ENCODE peak calls at places on chromosomes 16 and 17, in four cellular contexts. J, M, V and B are unnamed samples.

GRCh38 chr16:17777461-17777863 is 306.7 kb upstream of the XYLT1 start:
- DNase-seq in M (no peak), J (peak; percentile 34), V (no peak), B (no peak)

GRCh38 chr16:1167276-1168107 is 14.6 kb downstream of the CACNA1H start:
- DNase-seq in M (peak; percentile 49), J (no peak), V (peak; percentile 43), B (peak; percentile 58)

GRCh38 chr16:68792465-68793324 is 50.6 kb upstream of the TANGO6 start:
- DNase-seq in J (peak; percentile 55), M (no peak), V (no peak), B (no peak)

GRCh38 chr16:19765860-19766553 is 47.9 kb downstream of the IQCK start:
- DNase-seq in V (no peak), J (no peak), M (peak; percentile 66), B (no peak)

GRCh38 chr16:86044241-86044671 is 145.3 kb downstream of the IRF8 start:
- DNase-seq in J (no peak), V (no peak), M (no peak), B (no peak)

GRCh38 chr16:49959552-49960277 is 65.3 kb upstream of the CNEP1R1 start:
- DNase-seq in M (no peak), V (no peak), J (no peak), B (no peak)

GRCh38 chr17:3683054-3683511 is 12.9 kb downstream of the P2RX5 start:
- DNase-seq in M (no peak), J (no peak), V (peak; percentile 44), B (no peak)

GRCh38 chr17:30378191-30378796 is 433 bp upstream of the CPD start:
- DNase-seq in M (no peak), J (no peak), V (no peak), B (no peak)

GRCh38 chr17:57909548-57909947 is 45.7 kb downstream of the CUEDC1 start:
- DNase-seq in J (no peak), M (no peak), V (no peak), B (no peak)

GRCh38 chr17:68501074-68501473 is 11.2 kb upstream of the PRKAR1A start:
- DNase-seq in M (no peak), V (no peak), J (no peak), B (no peak)

GRCh38 chr17:50033316-50033715 is 22.6 kb upstream of the ITGA3 start:
- DNase-seq in M (no peak), J (no peak), V (no peak), B (no peak)

GRCh38 chr16:20897897-20898296 is 2.3 kb downstream of the DCUN1D3 start:
- DNase-seq in M (no peak), V (no peak), J (no peak), B (no peak)

GRCh38 chr17:77828749-77829539 is 129.6 kb upstream of the TNRC6C start:
- DNase-seq in J (no peak), V (no peak), M (no peak), B (no peak)

GRCh38 chr17:64126918-64127317 is 3.0 kb downstream of the ERN1 start:
- DNase-seq in V (no peak), J (no peak), M (no peak), B (no peak)